ENCODE peak calls at places on chromosomes 2 and 18, in ten cellular contexts. One of them, this sample, is unnamed.

GRCh38 chr2:241147336-241147735 is 1.9 kb downstream of the PASK start:
- DNase-seq in GM18507: no peak
- DNase-seq in NCI-H2171 treated with DMSO at 0.1 percent for 48 hours: no peak
- DNase-seq in glutamatergic neuron: no peak
- DNase-seq in HTR-8/SVneo: no peak
- DNase-seq in HCT116: no peak
- DNase-seq in coronary artery: no peak
- DNase-seq in T-helper 2 cell: no peak
- DNase-seq in neural progenitor cell: no peak
- DNase-seq in HT-29: no peak
- DNase-seq in this sample: no peak

GRCh38 chr18:59196161-59196560 is 23.8 kb upstream of the GRP start:
- DNase-seq in GM18507: no peak
- DNase-seq in NCI-H2171 treated with DMSO at 0.1 percent for 48 hours: no peak
- DNase-seq in glutamatergic neuron: no peak
- DNase-seq in HTR-8/SVneo: no peak
- DNase-seq in HCT116: no peak
- DNase-seq in coronary artery: no peak
- DNase-seq in T-helper 2 cell: no peak
- DNase-seq in neural progenitor cell: no peak
- DNase-seq in HT-29: no peak
- DNase-seq in this sample: no peak

GRCh38 chr2:241194811-241195210 is 6.3 kb downstream of the ANO7 start:
- DNase-seq in GM18507: no peak
- DNase-seq in NCI-H2171 treated with DMSO at 0.1 percent for 48 hours: no peak
- DNase-seq in glutamatergic neuron: no peak
- DNase-seq in HTR-8/SVneo: no peak
- DNase-seq in HCT116: no peak
- DNase-seq in coronary artery: no peak
- DNase-seq in T-helper 2 cell: no peak
- DNase-seq in neural progenitor cell: no peak
- DNase-seq in HT-29: no peak
- DNase-seq in this sample: no peak

GRCh38 chr2:100921685-100922161 is 80.4 kb upstream of the RPL31 start:
- DNase-seq in GM18507: no peak
- DNase-seq in NCI-H2171 treated with DMSO at 0.1 percent for 48 hours: no peak
- DNase-seq in glutamatergic neuron: no peak
- DNase-seq in HTR-8/SVneo: no peak
- DNase-seq in HCT116: no peak
- DNase-seq in coronary artery: no peak
- DNase-seq in T-helper 2 cell: no peak
- DNase-seq in neural progenitor cell: no peak
- DNase-seq in HT-29: no peak
- DNase-seq in this sample: no peak

GRCh38 chr2:239065962-239066361 is 218.1 kb downstream of the TWIST2 start:
- DNase-seq in GM18507: no peak
- DNase-seq in NCI-H2171 treated with DMSO at 0.1 percent for 48 hours: no peak
- DNase-seq in glutamatergic neuron: no peak
- DNase-seq in HTR-8/SVneo: no peak
- DNase-seq in HCT116: no peak
- DNase-seq in coronary artery: no peak
- DNase-seq in T-helper 2 cell: no peak
- DNase-seq in neural progenitor cell: no peak
- DNase-seq in HT-29: no peak
- DNase-seq in this sample: no peak

GRCh38 chr2:230586328-230586982 is 126.2 kb upstream of the CAB39 start:
- DNase-seq in GM18507: no peak
- DNase-seq in NCI-H2171 treated with DMSO at 0.1 percent for 48 hours: no peak
- DNase-seq in glutamatergic neuron: no peak
- DNase-seq in HTR-8/SVneo: no peak
- DNase-seq in HCT116: no peak
- DNase-seq in coronary artery: no peak
- DNase-seq in T-helper 2 cell: no peak
- DNase-seq in neural progenitor cell: no peak
- DNase-seq in HT-29: no peak
- DNase-seq in this sample: no peak

GRCh38 chr2:219448776-219449476 is 14.3 kb downstream of the SPEG start:
- DNase-seq in GM18507: no peak
- DNase-seq in NCI-H2171 treated with DMSO at 0.1 percent for 48 hours: no peak
- DNase-seq in glutamatergic neuron: peak
- DNase-seq in HTR-8/SVneo: no peak
- DNase-seq in HCT116: no peak
- DNase-seq in coronary artery: no peak
- DNase-seq in T-helper 2 cell: no peak
- DNase-seq in neural progenitor cell: peak
- DNase-seq in HT-29: no peak
- DNase-seq in this sample: no peak

GRCh38 chr2:32647180-32647651 is 19.4 kb downstream of the TTC27 start:
- DNase-seq in GM18507: no peak
- DNase-seq in NCI-H2171 treated with DMSO at 0.1 percent for 48 hours: no peak
- DNase-seq in glutamatergic neuron: no peak
- DNase-seq in HTR-8/SVneo: peak
- DNase-seq in HCT116: no peak
- DNase-seq in coronary artery: no peak
- DNase-seq in T-helper 2 cell: no peak
- DNase-seq in neural progenitor cell: no peak
- DNase-seq in HT-29: no peak
- DNase-seq in this sample: no peak

GRCh38 chr2:164504253-164504652 is 117.0 kb downstream of the GRB14 start:
- DNase-seq in GM18507: no peak
- DNase-seq in NCI-H2171 treated with DMSO at 0.1 percent for 48 hours: no peak
- DNase-seq in glutamatergic neuron: no peak
- DNase-seq in HTR-8/SVneo: no peak
- DNase-seq in HCT116: no peak
- DNase-seq in coronary artery: no peak
- DNase-seq in T-helper 2 cell: no peak
- DNase-seq in neural progenitor cell: peak
- DNase-seq in HT-29: peak
- DNase-seq in this sample: no peak

GRCh38 chr2:233375490-233376314 is 21.4 kb downstream of the DGKD start:
- DNase-seq in GM18507: no peak
- DNase-seq in NCI-H2171 treated with DMSO at 0.1 percent for 48 hours: no peak
- DNase-seq in glutamatergic neuron: no peak
- DNase-seq in HTR-8/SVneo: no peak
- DNase-seq in HCT116: no peak
- DNase-seq in coronary artery: no peak
- DNase-seq in T-helper 2 cell: no peak
- DNase-seq in neural progenitor cell: no peak
- DNase-seq in HT-29: no peak
- DNase-seq in this sample: no peak

GRCh38 chr2:63888490-63889402 is 47.0 kb downstream of the UGP2 start:
- DNase-seq in GM18507: peak
- DNase-seq in NCI-H2171 treated with DMSO at 0.1 percent for 48 hours: peak
- DNase-seq in glutamatergic neuron: peak
- DNase-seq in HTR-8/SVneo: peak
- DNase-seq in HCT116: peak
- DNase-seq in coronary artery: no peak
- DNase-seq in T-helper 2 cell: peak
- DNase-seq in neural progenitor cell: peak
- DNase-seq in HT-29: peak
- DNase-seq in this sample: no peak

GRCh38 chr2:134458454-134458853 is 204.6 kb downstream of the MGAT5 start:
- DNase-seq in GM18507: no peak
- DNase-seq in NCI-H2171 treated with DMSO at 0.1 percent for 48 hours: no peak
- DNase-seq in glutamatergic neuron: no peak
- DNase-seq in HTR-8/SVneo: no peak
- DNase-seq in HCT116: no peak
- DNase-seq in coronary artery: no peak
- DNase-seq in T-helper 2 cell: no peak
- DNase-seq in neural progenitor cell: no peak
- DNase-seq in HT-29: no peak
- DNase-seq in this sample: no peak

GRCh38 chr2:203341741-203342310 is 13.6 kb downstream of the ABI2 start:
- DNase-seq in GM18507: no peak
- DNase-seq in NCI-H2171 treated with DMSO at 0.1 percent for 48 hours: no peak
- DNase-seq in glutamatergic neuron: no peak
- DNase-seq in HTR-8/SVneo: no peak
- DNase-seq in HCT116: no peak
- DNase-seq in coronary artery: no peak
- DNase-seq in T-helper 2 cell: no peak
- DNase-seq in neural progenitor cell: no peak
- DNase-seq in HT-29: no peak
- DNase-seq in this sample: no peak

GRCh38 chr2:160920791-160921303 is 239.4 kb upstream of the TANK start:
- DNase-seq in GM18507: no peak
- DNase-seq in NCI-H2171 treated with DMSO at 0.1 percent for 48 hours: no peak
- DNase-seq in glutamatergic neuron: no peak
- DNase-seq in HTR-8/SVneo: no peak
- DNase-seq in HCT116: no peak
- DNase-seq in coronary artery: no peak
- DNase-seq in T-helper 2 cell: no peak
- DNase-seq in neural progenitor cell: no peak
- DNase-seq in HT-29: no peak
- DNase-seq in this sample: no peak

GRCh38 chr2:172376505-172377125 is 50.8 kb upstream of the ITGA6 start:
- DNase-seq in GM18507: no peak
- DNase-seq in NCI-H2171 treated with DMSO at 0.1 percent for 48 hours: no peak
- DNase-seq in glutamatergic neuron: no peak
- DNase-seq in HTR-8/SVneo: no peak
- DNase-seq in HCT116: no peak
- DNase-seq in coronary artery: no peak
- DNase-seq in T-helper 2 cell: no peak
- DNase-seq in neural progenitor cell: no peak
- DNase-seq in HT-29: no peak
- DNase-seq in this sample: no peak

GRCh38 chr18:35051978-35052377 is 10.8 kb downstream of the MAPRE2 start:
- DNase-seq in GM18507: no peak
- DNase-seq in NCI-H2171 treated with DMSO at 0.1 percent for 48 hours: no peak
- DNase-seq in glutamatergic neuron: no peak
- DNase-seq in HTR-8/SVneo: no peak
- DNase-seq in HCT116: no peak
- DNase-seq in coronary artery: no peak
- DNase-seq in T-helper 2 cell: no peak
- DNase-seq in neural progenitor cell: no peak
- DNase-seq in HT-29: no peak
- DNase-seq in this sample: no peak

GRCh38 chr2:200456567-200456966 is 53.3 kb downstream of the KCTD18 start:
- DNase-seq in GM18507: no peak
- DNase-seq in NCI-H2171 treated with DMSO at 0.1 percent for 48 hours: no peak
- DNase-seq in glutamatergic neuron: no peak
- DNase-seq in HTR-8/SVneo: no peak
- DNase-seq in HCT116: no peak
- DNase-seq in coronary artery: no peak
- DNase-seq in T-helper 2 cell: no peak
- DNase-seq in neural progenitor cell: no peak
- DNase-seq in HT-29: no peak
- DNase-seq in this sample: no peak

GRCh38 chr18:74796928-74797576 is 199.4 kb downstream of the ZNF407 start:
- DNase-seq in GM18507: peak
- DNase-seq in NCI-H2171 treated with DMSO at 0.1 percent for 48 hours: peak
- DNase-seq in glutamatergic neuron: no peak
- DNase-seq in HTR-8/SVneo: no peak
- DNase-seq in HCT116: peak
- DNase-seq in coronary artery: no peak
- DNase-seq in T-helper 2 cell: no peak
- DNase-seq in neural progenitor cell: no peak
- DNase-seq in HT-29: no peak
- DNase-seq in this sample: no peak

GRCh38 chr18:9762561-9762960 is 54.5 kb downstream of the RAB31 start:
- DNase-seq in GM18507: no peak
- DNase-seq in NCI-H2171 treated with DMSO at 0.1 percent for 48 hours: no peak
- DNase-seq in glutamatergic neuron: no peak
- DNase-seq in HTR-8/SVneo: no peak
- DNase-seq in HCT116: no peak
- DNase-seq in coronary artery: no peak
- DNase-seq in T-helper 2 cell: no peak
- DNase-seq in neural progenitor cell: no peak
- DNase-seq in HT-29: no peak
- DNase-seq in this sample: no peak

GRCh38 chr2:175282300-175282699 is 100.8 kb upstream of the ATP5MC3 start:
- DNase-seq in GM18507: peak
- DNase-seq in NCI-H2171 treated with DMSO at 0.1 percent for 48 hours: peak
- DNase-seq in glutamatergic neuron: no peak
- DNase-seq in HTR-8/SVneo: peak
- DNase-seq in HCT116: peak
- DNase-seq in coronary artery: no peak
- DNase-seq in T-helper 2 cell: no peak
- DNase-seq in neural progenitor cell: peak
- DNase-seq in HT-29: peak
- DNase-seq in this sample: peak

GRCh38 chr2:119222213-119222612 is 1.4 kb upstream of the STEAP3 start:
- DNase-seq in GM18507: no peak
- DNase-seq in NCI-H2171 treated with DMSO at 0.1 percent for 48 hours: no peak
- DNase-seq in glutamatergic neuron: no peak
- DNase-seq in HTR-8/SVneo: no peak
- DNase-seq in HCT116: no peak
- DNase-seq in coronary artery: no peak
- DNase-seq in T-helper 2 cell: no peak
- DNase-seq in neural progenitor cell: no peak
- DNase-seq in HT-29: no peak
- DNase-seq in this sample: no peak

GRCh38 chr18:63832470-63832869 is 55.0 kb upstream of the SERPINB2 start:
- DNase-seq in GM18507: no peak
- DNase-seq in NCI-H2171 treated with DMSO at 0.1 percent for 48 hours: no peak
- DNase-seq in glutamatergic neuron: no peak
- DNase-seq in HTR-8/SVneo: peak
- DNase-seq in HCT116: no peak
- DNase-seq in coronary artery: no peak
- DNase-seq in T-helper 2 cell: no peak
- DNase-seq in neural progenitor cell: no peak
- DNase-seq in HT-29: no peak
- DNase-seq in this sample: no peak

This sample was measured in NCI-H1417 treated with DMSO at 0.1 percent for 48 hours.